ENCODE peak calls at places on chromosomes 7 and 10, in nine cellular contexts. J is NAMALWA, Z is C1 segment of cervical spinal cord, S is iris pigment epithelial cell, L is H4, U is left lung, V is tibial nerve, I is posterior cingulate gyrus, Q is prostate gland. B is an unnamed sample.

GRCh38 chr7:85714182-85714581 is 527.3 kb upstream of the SEMA3D start:
- DNase-seq in S (no peak), L (no peak), I (no peak), V (no peak), J (no peak), U (no peak), Z (no peak), Q (no peak), B (no peak)

GRCh38 chr10:103967433-103968142 is 648 bp downstream of the SLK start:
- DNase-seq in Z (peak; percentile 36), J (peak; percentile 60), I (no peak), S (peak; percentile 32), L (no peak), Q (peak; percentile 13), U (no peak), V (peak; percentile 20), B (no peak)

GRCh38 chr10:27153855-27154198 is 357 bp downstream of the YME1L1 start:
- DNase-seq in S (peak; percentile 33), Z (no peak), I (no peak), L (peak; percentile 3), J (no peak), U (no peak), Q (peak; percentile 16), V (peak; percentile 6), B (peak; percentile 47)

GRCh38 chr10:3353235-3353634 is 180.7 kb upstream of the PITRM1 start:
- DNase-seq in J (no peak), L (no peak), U (no peak), Z (no peak), V (no peak), I (no peak), Q (no peak), S (no peak), B (no peak)

GRCh38 chr10:78338717-78339116 is 305.1 kb downstream of the RPS24 start:
- DNase-seq in Z (no peak), S (no peak), U (no peak), V (no peak), Q (peak; percentile 0), L (no peak), I (no peak), J (no peak), B (no peak)

GRCh38 chr7:82805527-82805960 is 357.1 kb downstream of the PCLO start:
- DNase-seq in L (peak; percentile 95), U (peak; percentile 39), I (no peak), S (peak; percentile 94), V (no peak), J (no peak), Q (no peak), Z (peak; percentile 4), B (no peak)

GRCh38 chr10:89543841-89544240 is 8.4 kb upstream of the SLC16A12 start:
- DNase-seq in Z (no peak), V (no peak), I (no peak), J (no peak), L (no peak), Q (no peak), U (no peak), S (no peak), B (no peak)

GRCh38 chr10:69573056-69573806 is at the start of gene NEUROG3:
- DNase-seq in L (no peak), Z (no peak), U (no peak), I (no peak), V (no peak), Q (no peak), S (no peak), J (no peak), B (no peak)

GRCh38 chr7:138105216-138105615 is 29.0 kb downstream of the AKR1D1 start:
- DNase-seq in S (no peak), L (no peak), V (no peak), U (no peak), I (no peak), Z (no peak), Q (no peak), J (no peak), B (no peak)